ENCODE peak calls at places on chromosome 10, in five cellular contexts. One of them, this sample, is unnamed.

GRCh38 chr10:70296406-70296899 is 12.6 kb upstream of the NPFFR1 start:
- DNase-seq in GF-D8: peak
- DNase-seq in T follicular helper cell: no peak
- DNase-seq in OCI-LY7: no peak
- DNase-seq in activated gamma-delta T cell treated with Interleukin-2 at 50 U/mL for 16 hours: no peak
- DNase-seq in this sample: no peak

GRCh38 chr10:13390604-13391522 is 42.8 kb upstream of the SEPHS1 start:
- DNase-seq in GF-D8: peak
- DNase-seq in T follicular helper cell: no peak
- DNase-seq in OCI-LY7: no peak
- DNase-seq in activated gamma-delta T cell treated with Interleukin-2 at 50 U/mL for 16 hours: no peak
- DNase-seq in this sample: no peak

GRCh38 chr10:5070648-5071410 is 23.4 kb upstream of the AKR1C3 start:
- DNase-seq in GF-D8: no peak
- DNase-seq in T follicular helper cell: no peak
- DNase-seq in OCI-LY7: no peak
- DNase-seq in activated gamma-delta T cell treated with Interleukin-2 at 50 U/mL for 16 hours: no peak
- DNase-seq in this sample: no peak

GRCh38 chr10:44261710-44262455 is 123.0 kb downstream of the CXCL12 start:
- DNase-seq in GF-D8: no peak
- DNase-seq in T follicular helper cell: no peak
- DNase-seq in OCI-LY7: no peak
- DNase-seq in activated gamma-delta T cell treated with Interleukin-2 at 50 U/mL for 16 hours: no peak
- DNase-seq in this sample: no peak

GRCh38 chr10:104819731-104820130 is 178.6 kb downstream of the SORCS3 start:
- DNase-seq in GF-D8: no peak
- DNase-seq in T follicular helper cell: no peak
- DNase-seq in OCI-LY7: no peak
- DNase-seq in activated gamma-delta T cell treated with Interleukin-2 at 50 U/mL for 16 hours: no peak
- DNase-seq in this sample: no peak

GRCh38 chr10:76453997-76454396 is 1022.6 kb downstream of the LRMDA start:
- DNase-seq in GF-D8: no peak
- DNase-seq in T follicular helper cell: no peak
- DNase-seq in OCI-LY7: no peak
- DNase-seq in activated gamma-delta T cell treated with Interleukin-2 at 50 U/mL for 16 hours: no peak
- DNase-seq in this sample: no peak

GRCh38 chr10:100019824-100020160 is 10.0 kb upstream of the DNMBP start:
- DNase-seq in GF-D8: no peak
- DNase-seq in T follicular helper cell: no peak
- DNase-seq in OCI-LY7: peak
- DNase-seq in activated gamma-delta T cell treated with Interleukin-2 at 50 U/mL for 16 hours: no peak
- DNase-seq in this sample: no peak

GRCh38 chr10:133208466-133208865 is 21.6 kb upstream of the UTF1 start:
- DNase-seq in GF-D8: no peak
- DNase-seq in T follicular helper cell: no peak
- DNase-seq in OCI-LY7: no peak
- DNase-seq in activated gamma-delta T cell treated with Interleukin-2 at 50 U/mL for 16 hours: no peak
- DNase-seq in this sample: no peak

GRCh38 chr10:113169111-113169510 is 219.1 kb downstream of the TCF7L2 start:
- DNase-seq in GF-D8: no peak
- DNase-seq in T follicular helper cell: no peak
- DNase-seq in OCI-LY7: no peak
- DNase-seq in activated gamma-delta T cell treated with Interleukin-2 at 50 U/mL for 16 hours: no peak
- DNase-seq in this sample: no peak

GRCh38 chr10:116151076-116151475 is 121.9 kb downstream of the GFRA1 start:
- DNase-seq in GF-D8: no peak
- DNase-seq in T follicular helper cell: no peak
- DNase-seq in OCI-LY7: no peak
- DNase-seq in activated gamma-delta T cell treated with Interleukin-2 at 50 U/mL for 16 hours: no peak
- DNase-seq in this sample: no peak

GRCh38 chr10:8051109-8051781 is 3.2 kb upstream of the GATA3 start:
- DNase-seq in GF-D8: no peak
- DNase-seq in T follicular helper cell: no peak
- DNase-seq in OCI-LY7: no peak
- DNase-seq in activated gamma-delta T cell treated with Interleukin-2 at 50 U/mL for 16 hours: no peak
- DNase-seq in this sample: peak

GRCh38 chr10:25113231-25114035 is 61.4 kb upstream of the GPR158 start:
- DNase-seq in GF-D8: peak
- DNase-seq in T follicular helper cell: no peak
- DNase-seq in OCI-LY7: peak
- DNase-seq in activated gamma-delta T cell treated with Interleukin-2 at 50 U/mL for 16 hours: peak
- DNase-seq in this sample: peak

GRCh38 chr10:110706690-110707098 is 62.6 kb downstream of the RBM20 start:
- DNase-seq in GF-D8: no peak
- DNase-seq in T follicular helper cell: no peak
- DNase-seq in OCI-LY7: no peak
- DNase-seq in activated gamma-delta T cell treated with Interleukin-2 at 50 U/mL for 16 hours: no peak
- DNase-seq in this sample: no peak

GRCh38 chr10:102117391-102118159 is 2.6 kb downstream of the LDB1 start:
- DNase-seq in GF-D8: peak
- DNase-seq in T follicular helper cell: peak
- DNase-seq in OCI-LY7: peak
- DNase-seq in activated gamma-delta T cell treated with Interleukin-2 at 50 U/mL for 16 hours: peak
- DNase-seq in this sample: peak

GRCh38 chr10:109115179-109115578 is 808.1 kb downstream of the XPNPEP1 start:
- DNase-seq in GF-D8: no peak
- DNase-seq in T follicular helper cell: no peak
- DNase-seq in OCI-LY7: no peak
- DNase-seq in activated gamma-delta T cell treated with Interleukin-2 at 50 U/mL for 16 hours: no peak
- DNase-seq in this sample: no peak

GRCh38 chr10:4351723-4352565 is 474.1 kb upstream of the AKR1E2 start:
- DNase-seq in GF-D8: no peak
- DNase-seq in T follicular helper cell: no peak
- DNase-seq in OCI-LY7: no peak
- DNase-seq in activated gamma-delta T cell treated with Interleukin-2 at 50 U/mL for 16 hours: no peak
- DNase-seq in this sample: no peak

This sample was measured in activated naive CD8-positive, alpha-beta T cell treated with anti-CD3 and anti-CD28 coated beads, Interleukin-2, amount 10 ng/mL, durations not matched to agents 7 days and 5 days.